ENCODE peak calls at places on chromosomes 6 and 20, in six cellular contexts. K is brain microvascular endothelial cell, H is psoas muscle, L is dorsolateral prefrontal cortex, X is AG09309, P is endothelial cell of umbilical vein. E is an unnamed sample.

GRCh38 chr6:47810885-47811284 is 29.1 kb downstream of the OPN5 start:
- DNase-seq in K (no peak), P (no peak), L (no peak), X (no peak), H (no peak), E (no peak)

GRCh38 chr6:130708338-130708737 is 118.9 kb upstream of the SMLR1 start:
- DNase-seq in L (no peak), X (peak), P (peak), K (no peak), H (no peak), E (no peak)

GRCh38 chr20:21504323-21504722 is 9.5 kb downstream of the NKX2-2 start:
- DNase-seq in L (no peak), H (no peak), P (no peak), X (no peak), K (no peak), E (no peak)

GRCh38 chr6:38404355-38404754 is 235.4 kb downstream of the BTBD9 start:
- DNase-seq in X (no peak), L (no peak), K (no peak), P (peak), H (no peak), E (no peak)

GRCh38 chr20:24098886-24099285 is 110.3 kb upstream of the GGTLC1 start:
- DNase-seq in X (peak), K (peak), H (no peak), L (no peak), P (peak), E (peak)

GRCh38 chr6:32825966-32826365 is 9.2 kb upstream of the HLA-DOB start:
- DNase-seq in P (peak), X (peak), H (no peak), K (peak), L (no peak), E (peak)

GRCh38 chr6:153790048-153790447 is 249.0 kb upstream of the OPRM1 start:
- DNase-seq in K (peak), X (no peak), L (no peak), P (no peak), H (no peak), E (peak)

GRCh38 chr20:137668-138131 is 4.7 kb upstream of the DEFB126 start:
- DNase-seq in X (no peak), K (no peak), L (no peak), P (no peak), H (no peak), E (no peak)

GRCh38 chr6:36973647-36974046 is 12.3 kb downstream of the MTCH1 start:
- DNase-seq in P (no peak), L (no peak), H (no peak), K (no peak), X (no peak), E (no peak)

GRCh38 chr6:75317503-75318206 is 33.1 kb upstream of the TMEM30A start:
- DNase-seq in H (no peak), L (no peak), K (peak), X (peak), P (peak), E (peak)

GRCh38 chr20:53149184-53149651 is 177.1 kb downstream of the TSHZ2 start:
- DNase-seq in K (no peak), L (no peak), H (no peak), P (no peak), X (no peak), E (no peak)

GRCh38 chr6:12749531-12750379 is 33.2 kb downstream of the PHACTR1 start:
- DNase-seq in L (no peak), H (no peak), P (no peak), K (no peak), X (no peak), E (no peak)

GRCh38 chr6:37757381-37757780 is 59.7 kb upstream of the MDGA1 start:
- DNase-seq in L (no peak), H (no peak), X (no peak), P (no peak), K (no peak), E (no peak)

DNA sequence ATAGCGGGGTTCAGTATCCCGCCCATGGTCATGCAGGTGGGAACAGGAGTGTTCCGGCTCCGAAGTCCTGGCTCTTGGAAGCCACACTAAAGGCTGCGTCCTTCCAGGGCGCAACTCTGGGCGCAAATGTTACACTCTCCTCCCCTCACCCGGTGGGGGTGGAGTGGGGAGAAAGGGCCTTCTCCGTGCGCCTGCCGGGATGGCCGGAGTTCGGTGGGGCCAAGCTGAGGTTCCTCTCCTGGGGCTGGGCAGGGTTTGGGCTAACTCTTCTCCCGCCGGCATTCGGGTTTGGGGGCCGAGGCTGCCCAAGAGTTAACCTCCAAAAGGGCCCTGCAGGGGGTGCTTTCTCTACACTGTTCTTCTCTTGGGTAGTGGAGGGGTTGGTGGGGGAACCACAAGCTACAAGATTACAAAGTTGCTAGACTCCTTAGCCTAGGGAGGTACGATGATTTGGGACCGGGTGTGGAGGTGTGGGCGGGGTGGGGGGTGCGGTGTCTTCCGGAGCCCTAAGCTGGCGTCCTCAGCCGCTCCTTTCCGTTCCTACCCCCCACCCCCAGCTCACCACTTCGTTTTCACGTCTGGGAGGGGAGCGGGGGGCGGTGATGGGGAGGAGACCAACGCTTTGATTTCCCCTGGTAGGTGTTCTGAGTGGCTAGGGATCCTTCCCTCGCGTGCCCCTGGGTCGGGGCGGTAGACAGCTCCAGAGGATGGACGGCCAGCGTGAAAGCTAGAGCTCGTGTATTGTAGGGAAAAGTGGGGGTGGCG is 12.3 kb downstream of the NRN1 start:
- DNase-seq in H (no peak), P (no peak), X (no peak), L (no peak), K (no peak), E (no peak)
- H3K4me3 ChIP-seq in H (no peak), P (no peak), X (no peak), L (no peak), K (no peak), E (no peak)

DNA sequence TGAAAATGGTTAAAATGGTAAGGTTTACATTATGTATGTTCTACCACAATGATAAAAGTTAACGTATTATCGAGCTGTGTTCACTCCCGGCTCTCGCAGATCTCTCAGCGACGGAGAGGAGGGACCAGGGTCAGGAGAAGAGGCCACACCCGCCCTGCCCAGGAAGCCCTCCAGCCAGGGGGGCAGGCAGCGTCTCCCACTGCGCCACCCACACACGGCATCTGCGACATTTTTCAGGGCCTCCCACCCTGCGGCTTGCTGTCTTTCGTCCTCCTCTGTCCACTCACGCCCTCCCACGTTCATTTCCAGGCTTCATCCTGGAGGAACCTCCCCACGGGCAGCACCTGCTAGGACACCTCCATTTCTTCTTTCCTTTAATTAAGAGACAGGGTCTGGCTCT is 43.3 kb downstream of the ZBTB46 start:
- DNase-seq in P (no peak), X (no peak), K (no peak), L (no peak), H (no peak), E (no peak)
- TF ChIP-seq CTCF in P (no peak), X (no peak), K (no peak), L (no peak), H (no peak), E (no peak)

GRCh38 chr6:17638212-17638611 is 38.1 kb downstream of the FAM8A1 start:
- DNase-seq in H (no peak), P (no peak), X (no peak), K (no peak), L (no peak), E (no peak)
- H3K4me3 ChIP-seq in H (no peak), P (no peak), X (no peak), K (no peak), L (no peak), E (no peak)

DNA sequence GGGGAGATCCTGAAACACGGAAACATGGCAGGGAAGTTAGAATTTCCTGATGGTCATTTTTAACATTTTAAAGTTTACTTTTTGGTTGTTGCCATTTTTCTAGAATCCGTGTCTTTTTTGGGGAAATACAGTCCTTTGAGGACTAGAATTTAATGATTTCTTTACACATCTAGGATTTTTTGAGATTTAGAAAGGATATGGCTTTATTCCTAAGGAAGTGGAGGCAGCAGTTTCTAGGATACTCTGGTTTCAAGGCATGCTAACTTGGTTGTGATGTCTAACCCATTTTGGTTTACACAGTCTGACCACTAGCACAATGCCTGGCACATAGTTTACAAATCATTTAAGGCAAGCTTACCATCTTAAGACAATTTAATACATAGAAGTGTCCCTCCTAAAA is 1.1 kb upstream of the ZBTB2 start:
- DNase-seq in L (no peak), K (no peak), P (no peak), H (no peak), X (no peak), E (no peak)
- TF ChIP-seq CTCF in L (no peak), K (no peak), P (no peak), H (no peak), X (no peak), E (no peak)